ENCODE peak calls at places on chromosomes 16 and 17, in six cellular contexts. B, M, O, F, T and A are unnamed samples. For H3K9me3, the result is how much of the 10 kb centered on the place peaks cover.

GRCh38 chr17:57946798-57947358 is 8.3 kb downstream of the CUEDC1 start:
- DNase-seq in B (peak), M (no peak), O (peak), F (peak), T (peak), A (peak)

GRCh38 chr17:82414548-82415281 is 3.4 kb upstream of the HEXD start:
- DNase-seq in B (peak), M (peak), O (peak), F (peak), T (peak), A (peak)

GRCh38 chr16:85856054-85856453 is 42.9 kb upstream of the IRF8 start:
- DNase-seq in B (no peak), M (no peak), O (no peak), F (no peak), T (no peak), A (no peak)

GRCh38 chr17:73420897-73421296 is 109.1 kb upstream of the CDC42EP4 start:
- DNase-seq in B (peak), M (peak), O (no peak), F (peak), T (peak), A (peak)

GRCh38 chr16:77353587-77354263 is 81.1 kb downstream of the ADAMTS18 start:
- DNase-seq in B (no peak), M (no peak), O (no peak), F (no peak), T (no peak), A (no peak)

GRCh38 chr16:4769306-4769638 is 2.3 kb upstream of the ZNF500 start:
- DNase-seq in B (no peak), M (no peak), O (no peak), F (no peak), T (no peak), A (no peak)

GRCh38 chr17:57519199-57519598 is 225.9 kb downstream of the CCDC182 start:
- DNase-seq in B (peak), M (no peak), O (no peak), F (peak), T (no peak), A (no peak)

GRCh38 chr17:68591583-68591982 is 9.6 kb downstream of the FAM20A start:
- DNase-seq in B (no peak), M (peak), O (peak), F (no peak), T (no peak), A (no peak)

GRCh38 chr16:8476824-8477223 is 113.5 kb downstream of the TMEM114 start:
- DNase-seq in B (no peak), M (no peak), O (no peak), F (no peak), T (no peak), A (no peak)

GRCh38 chr17:29243792-29244191 is 2.9 kb upstream of the CRYBA1 start:
- DNase-seq in B (peak), M (peak), O (no peak), F (no peak), T (no peak), A (peak)

GRCh38 chr17:40602445-40603443 is 37.5 kb upstream of the CCR7 start:
- DNase-seq in B (no peak), M (no peak), O (no peak), F (no peak), T (no peak), A (no peak)

GRCh38 chr17:12415031-12415430 is 250.7 kb upstream of the MYOCD start:
- DNase-seq in B (peak), M (no peak), O (no peak), F (no peak), T (no peak), A (no peak)

GRCh38 chr16:8880839-8881510 is 1.2 kb upstream of the LITAFD start:
- DNase-seq in B (no peak), M (no peak), O (no peak), F (no peak), T (no peak), A (no peak)

GRCh38 chr17:78355045-78355641 is 4.7 kb downstream of the SOCS3 start:
- DNase-seq in B (no peak), M (no peak), O (no peak), F (no peak), T (no peak), A (no peak)

GRCh38 chr17:30113213-30113612 is 3.4 kb upstream of the NSRP1 start:
- DNase-seq in B (no peak), M (no peak), O (no peak), F (peak), T (no peak), A (peak)

GRCh38 chr17:59800530-59800942 is 92.2 kb downstream of the TUBD1 start:
- DNase-seq in B (no peak), M (no peak), O (no peak), F (no peak), T (no peak), A (no peak)

GRCh38 chr17:34300652-34301390 is 15.3 kb downstream of the CCL11 start:
- DNase-seq in B (peak), M (no peak), O (no peak), F (no peak), T (peak), A (no peak)

GRCh38 chr16:3223913-3224515 is 10.9 kb downstream of the ZNF200 start:
- DNase-seq in B (no peak), M (no peak), O (no peak), F (no peak), T (no peak), A (no peak)
- H3K9me3 ChIP-seq in B (half or more), M (under half), O (under half), F (half or more), T (under half), A (under half)

DNA sequence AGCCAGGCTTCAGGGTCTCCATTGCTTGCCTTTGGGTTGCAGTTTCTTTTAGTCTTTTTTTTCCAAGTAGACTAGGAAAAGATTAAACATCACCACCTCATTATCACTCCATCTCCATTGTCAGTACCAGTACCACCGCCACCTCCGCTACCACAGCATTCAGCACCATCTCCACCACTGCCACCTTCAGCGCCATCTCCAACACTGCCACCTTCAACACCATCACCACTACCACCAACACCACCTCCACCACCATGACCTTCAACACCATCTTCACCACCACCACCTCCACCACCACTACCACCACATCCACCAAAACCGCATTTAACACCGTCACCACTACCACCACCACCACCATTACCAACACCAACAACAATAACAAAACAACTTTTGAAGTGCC is 141.5 kb upstream of the MPHOSPH6 start:
- DNase-seq in B (no peak), M (no peak), O (no peak), F (no peak), T (no peak), A (no peak)
- H3K9me3 ChIP-seq in B (under half), M (under half), O (under half), F (under half), T (under half), A (under half)

GRCh38 chr16:71448274-71448866 is 6.5 kb upstream of the TLE7 start:
- DNase-seq in B (no peak), M (no peak), O (no peak), F (no peak), T (no peak), A (no peak)
- H3K9me3 ChIP-seq in B (half or more), M (under half), O (under half), F (half or more), T (under half), A (under half)

DNA sequence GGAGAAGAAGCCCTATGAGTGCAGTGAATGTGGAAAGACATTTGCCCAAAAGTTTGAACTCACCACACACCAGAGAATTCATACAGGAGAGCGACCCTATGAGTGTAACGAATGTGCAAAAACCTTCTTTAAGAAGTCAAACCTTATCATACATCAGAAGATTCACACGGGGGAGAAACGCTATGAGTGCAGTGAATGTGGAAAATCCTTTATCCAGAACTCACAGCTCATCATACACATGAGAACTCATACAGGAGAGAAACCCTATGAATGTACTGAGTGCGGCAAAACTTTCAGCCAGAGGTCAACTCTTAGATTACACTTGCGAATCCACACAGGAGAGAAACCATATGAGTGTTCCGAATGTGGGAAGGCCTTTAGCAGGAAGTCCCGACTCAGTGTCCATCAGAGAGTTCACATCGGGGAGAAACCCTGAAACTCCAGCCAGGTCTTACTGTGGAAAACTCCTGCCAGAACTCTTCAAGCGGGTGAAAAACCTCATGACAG is 21.6 kb downstream of the ZFP1 start:
- DNase-seq in B (no peak), M (no peak), O (no peak), F (no peak), T (no peak), A (no peak)
- H3K9me3 ChIP-seq in B (half or more), M (under half), O (under half), F (half or more), T (under half), A (under half)